ENCODE peak calls at places on chromosomes 12 and 14, in eight cellular contexts. N is NCI-H524 treated with DMSO at 0.1 percent for 48 hours, R is sciatic nerve, V is GM20000, A is nephron progenitor cell, L is NCI-H1092 treated with DMSO at 0.1 percent for 48 hours, G is hippocampal formation, F is amniotic stem cell. B is an unnamed sample.

GRCh38 chr12:19121449-19122018 is 8.0 kb upstream of the PLEKHA5 start:
- DNase-seq in N (no peak), R (no peak), V (no peak), A (no peak), L (no peak), G (no peak), F (no peak), B (no peak)

GRCh38 chr14:88983755-88984154 is 159.3 kb downstream of the TTC8 start:
- DNase-seq in N (no peak), R (no peak), V (no peak), A (no peak), L (no peak), G (no peak), F (peak; percentile 67), B (no peak)

GRCh38 chr12:117469883-117470483 is 108.6 kb upstream of the NOS1 start:
- DNase-seq in N (no peak), R (no peak), V (no peak), A (no peak), L (no peak), G (no peak), F (no peak), B (no peak)

GRCh38 chr12:30823140-30823669 is 68.5 kb upstream of the CAPRIN2 start:
- DNase-seq in N (no peak), R (peak; percentile 71), V (peak; percentile 41), A (peak; percentile 68), L (no peak), G (no peak), F (no peak), B (no peak)

GRCh38 chr12:113702796-113703195 is 231.1 kb upstream of the LHX5 start:
- DNase-seq in N (no peak), R (no peak), V (no peak), A (no peak), L (no peak), G (no peak), F (no peak), B (no peak)

GRCh38 chr12:96489392-96490056 is at the start of gene CFAP54:
- DNase-seq in N (peak; percentile 19), R (peak; percentile 95), V (peak; percentile 88), A (peak; percentile 96), L (peak; percentile 85), G (peak; percentile 88), F (peak; percentile 96), B (peak; percentile 94)

GRCh38 chr12:124162151-124163110 is 132.5 kb upstream of the RFLNA start:
- DNase-seq in N (no peak), R (no peak), V (no peak), A (no peak), L (no peak), G (no peak), F (no peak), B (no peak)

GRCh38 chr12:93803408-93803807 is 126.2 kb downstream of the CRADD start:
- DNase-seq in N (no peak), R (no peak), V (no peak), A (no peak), L (no peak), G (no peak), F (no peak), B (no peak)

GRCh38 chr12:109645194-109645593 is 68.4 kb upstream of the FAM222A start:
- DNase-seq in N (no peak), R (no peak), V (no peak), A (no peak), L (no peak), G (no peak), F (no peak), B (no peak)

GRCh38 chr14:101029668-101030290 is 126.3 kb upstream of the RTL1 start:
- DNase-seq in N (no peak), R (peak; percentile 45), V (no peak), A (no peak), L (peak; percentile 45), G (no peak), F (no peak), B (no peak)